ENCODE peak calls at places on chromosomes 1 and 21, in seven cellular contexts. E is PC-3, Y is choroid plexus epithelial cell, D is colonic mucosa, C is fibroblast of mammary gland, R is astrocyte of the spinal cord, Z is astrocyte of the cerebellum. J is an unnamed sample.

GRCh38 chr1:212606734-212607205 is 1.8 kb upstream of the ATF3 start:
- DNase-seq in E (peak; percentile 63), Y (no peak), D (peak; percentile 87), C (no peak), R (no peak), Z (no peak), J (peak; percentile 74)

GRCh38 chr1:10019561-10019960 is 13.2 kb upstream of the UBE4B start:
- DNase-seq in E (no peak), Y (no peak), D (no peak), C (no peak), R (no peak), Z (no peak), J (no peak)

GRCh38 chr1:221530791-221531190 is 211.1 kb downstream of the DUSP10 start:
- DNase-seq in E (no peak), Y (no peak), D (no peak), C (no peak), R (no peak), Z (no peak), J (no peak)

GRCh38 chr1:21622466-21623315 is 46.5 kb downstream of the RAP1GAP start:
- DNase-seq in E (peak; percentile 63), Y (no peak), D (peak; percentile 66), C (no peak), R (no peak), Z (no peak), J (peak; percentile 59)

GRCh38 chr1:163170975-163171676 is 31.6 kb downstream of the RGS5 start:
- DNase-seq in E (peak; percentile 64), Y (peak; percentile 75), D (no peak), C (peak; percentile 75), R (peak; percentile 76), Z (no peak), J (peak; percentile 18)

GRCh38 chr1:240314845-240315746 is 223.4 kb downstream of the FMN2 start:
- DNase-seq in E (no peak), Y (no peak), D (no peak), C (peak; percentile 73), R (no peak), Z (no peak), J (no peak)

GRCh38 chr1:10525208-10525607 is 50.5 kb downstream of the PEX14 start:
- DNase-seq in E (no peak), Y (no peak), D (no peak), C (no peak), R (no peak), Z (no peak), J (no peak)

GRCh38 chr1:61089338-61089737 is 7.0 kb downstream of the NFIA start:
- DNase-seq in E (peak; percentile 39), Y (no peak), D (no peak), C (no peak), R (no peak), Z (no peak), J (no peak)

GRCh38 chr1:47324682-47325081 is 8.9 kb upstream of the CMPK1 start:
- DNase-seq in E (no peak), Y (no peak), D (no peak), C (no peak), R (no peak), Z (no peak), J (no peak)

GRCh38 chr1:6126521-6127067 is 53.5 kb downstream of the CHD5 start:
- DNase-seq in E (no peak), Y (no peak), D (no peak), C (no peak), R (no peak), Z (no peak), J (no peak)

GRCh38 chr1:19330449-19331135 is 18.5 kb downstream of the SLC66A1 start:
- DNase-seq in E (no peak), Y (no peak), D (peak; percentile 38), C (no peak), R (no peak), Z (no peak), J (no peak)

GRCh38 chr1:24702511-24703293 is 42.5 kb upstream of the CLIC4 start:
- DNase-seq in E (peak; percentile 82), Y (peak; percentile 41), D (no peak), C (peak; percentile 51), R (peak; percentile 88), Z (peak; percentile 77), J (no peak)

GRCh38 chr1:207309775-207310273 is 11.7 kb upstream of the CD55 start:
- DNase-seq in E (peak; percentile 93), Y (peak; percentile 93), D (no peak), C (peak; percentile 61), R (peak; percentile 85), Z (peak; percentile 56), J (no peak)

GRCh38 chr1:67211589-67212563 is 45.6 kb downstream of the IL23R start:
- DNase-seq in E (peak; percentile 62), Y (peak; percentile 63), D (peak; percentile 31), C (peak; percentile 36), R (peak; percentile 28), Z (no peak), J (peak; percentile 48)

GRCh38 chr1:49364676-49365075 is 588.0 kb upstream of the BEND5 start:
- DNase-seq in E (peak; percentile 89), Y (peak; percentile 7), D (no peak), C (no peak), R (peak; percentile 29), Z (peak; percentile 43), J (no peak)

GRCh38 chr1:145995964-145996432 is 381 bp downstream of the TXNIP start:
- DNase-seq in E (peak; percentile 26), Y (no peak), D (no peak), C (no peak), R (no peak), Z (no peak), J (peak; percentile 41)

GRCh38 chr1:27026621-27027574 is 14.2 kb upstream of the TENT5B start:
- DNase-seq in E (no peak), Y (peak; percentile 81), D (peak; percentile 55), C (peak; percentile 74), R (peak; percentile 75), Z (peak; percentile 79), J (peak; percentile 28)

GRCh38 chr1:96583903-96584302 is 137.7 kb upstream of the PTBP2 start:
- DNase-seq in E (no peak), Y (no peak), D (no peak), C (no peak), R (no peak), Z (no peak), J (no peak)

GRCh38 chr1:180956028-180956640 is 43.4 kb downstream of the KIAA1614 start:
- DNase-seq in E (no peak), Y (no peak), D (no peak), C (no peak), R (no peak), Z (no peak), J (no peak)

GRCh38 chr1:2463396-2463795 is 12.7 kb upstream of the PLCH2 start:
- DNase-seq in E (no peak), Y (peak; percentile 74), D (no peak), C (no peak), R (peak; percentile 30), Z (no peak), J (no peak)

GRCh38 chr1:7406641-7407546 is 364.2 kb upstream of the VAMP3 start:
- DNase-seq in E (no peak), Y (no peak), D (peak; percentile 10), C (no peak), R (no peak), Z (no peak), J (peak; percentile 37)

GRCh38 chr1:180230791-180231505 is 884 bp downstream of the LHX4 start:
- DNase-seq in E (peak; percentile 31), Y (peak; percentile 65), D (no peak), C (peak; percentile 26), R (peak; percentile 43), Z (no peak), J (peak; percentile 24)

GRCh38 chr21:34807146-34807880 is 138.5 kb downstream of the CLIC6 start:
- DNase-seq in E (peak; percentile 89), Y (peak; percentile 99), D (no peak), C (peak; percentile 99), R (peak; percentile 96), Z (peak; percentile 91), J (no peak)

GRCh38 chr1:60073605-60074278 is at the start of gene C1orf87:
- DNase-seq in E (no peak), Y (no peak), D (peak; percentile 79), C (no peak), R (no peak), Z (no peak), J (no peak)
- H3K4me3 ChIP-seq in E (no peak within 1 kb of the TSS), Y (no peak within 1 kb of the TSS), D (no peak within 1 kb of the TSS), C (no peak within 1 kb of the TSS), R (no peak within 1 kb of the TSS), Z (peak within 1 kb of the TSS; percentile 4), J (no peak within 1 kb of the TSS)

DNA sequence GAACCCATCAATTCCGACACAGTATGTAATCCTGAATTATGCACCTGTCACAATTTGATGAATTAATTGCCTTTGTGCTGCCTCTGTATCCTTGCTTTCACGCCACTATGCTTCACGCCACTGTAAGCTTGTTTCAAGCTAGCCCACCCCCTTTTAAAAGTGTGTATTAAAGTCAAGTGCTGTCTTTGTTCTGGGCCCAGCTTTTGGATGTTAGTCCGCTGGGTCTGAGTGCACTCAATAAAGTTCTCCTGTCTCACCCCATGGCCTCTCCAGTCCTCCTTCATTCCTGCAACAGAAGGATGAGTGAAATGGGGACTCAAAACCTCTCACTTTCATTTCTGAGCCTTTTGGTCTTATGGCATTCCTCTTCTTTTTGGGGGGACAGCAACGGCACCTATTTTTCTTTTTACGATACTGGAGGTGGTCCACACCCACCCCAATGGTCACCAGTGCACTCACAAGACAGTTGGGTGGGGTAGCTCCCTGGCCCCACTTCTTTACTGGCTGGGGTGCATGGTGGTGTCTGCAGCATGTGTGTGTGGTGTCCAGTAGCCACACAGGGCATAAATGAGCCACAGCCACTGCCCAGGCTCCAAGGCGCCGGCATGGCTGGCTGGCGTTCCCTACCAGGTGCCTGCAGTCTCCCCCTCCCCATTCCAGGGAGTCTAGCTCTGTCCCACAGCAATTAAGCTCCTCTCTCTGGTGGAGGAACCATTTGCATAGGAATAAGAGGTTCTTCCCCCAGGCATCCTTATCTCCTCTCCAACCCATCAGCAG is 1.8 kb downstream of the THEM4 start:
- DNase-seq in E (peak; percentile 21), Y (no peak), D (no peak), C (peak; percentile 11), R (no peak), Z (no peak), J (no peak)
- H3K4me3 ChIP-seq in E (no peak overlapping the region), Y (no peak overlapping the region), D (no peak overlapping the region), C (no peak overlapping the region), R (no peak overlapping the region), Z (no peak overlapping the region), J (no peak overlapping the region)

GRCh38 chr1:155126494-155127104 is 1.1 kb upstream of the EFNA1 start:
- DNase-seq in E (no peak), Y (peak; percentile 48), D (peak; percentile 63), C (no peak), R (peak; percentile 28), Z (no peak), J (no peak)
- H3K4me3 ChIP-seq in E (peak overlapping the region; percentile 85), Y (peak overlapping the region; percentile 52), D (peak overlapping the region; percentile 78), C (peak overlapping the region; percentile 2), R (peak overlapping the region; percentile 2), Z (peak overlapping the region; percentile 46), J (peak overlapping the region; percentile 47)

GRCh38 chr1:13628218-13628617 is 44.6 kb downstream of the PDPN start:
- DNase-seq in E (peak; percentile 67), Y (peak; percentile 13), D (no peak), C (peak; percentile 43), R (no peak), Z (no peak), J (no peak)

GRCh38 chr1:13628711-13629110 is 45.1 kb downstream of the PDPN start:
- DNase-seq in E (peak; percentile 92), Y (no peak), D (no peak), C (no peak), R (no peak), Z (no peak), J (no peak)

GRCh38 chr1:13623021-13623637 is 39.5 kb downstream of the PDPN start:
- DNase-seq in E (no peak), Y (peak; percentile 14), D (no peak), C (peak; percentile 11), R (no peak), Z (no peak), J (no peak)

GRCh38 chr1:13624526-13624925 is 40.9 kb downstream of the PDPN start:
- DNase-seq in E (no peak), Y (no peak), D (no peak), C (no peak), R (no peak), Z (no peak), J (no peak)

GRCh38 chr1:13627128-13627527 is 43.5 kb downstream of the PDPN start:
- DNase-seq in E (no peak), Y (no peak), D (no peak), C (no peak), R (no peak), Z (no peak), J (no peak)
- H3K4me3 ChIP-seq in E (no peak overlapping the region), Y (no peak overlapping the region), D (no peak overlapping the region), C (no peak overlapping the region), R (no peak overlapping the region), Z (no peak overlapping the region), J (no peak overlapping the region)